ENCODE peak calls at places on chromosomes 16 and 17, in four cellular contexts. One of them, this sample, is unnamed.

GRCh38 chr17:29062215-29062614 is 19.3 kb downstream of the PIPOX start:
- DNase-seq in spleen: no peak
- DNase-seq in GM04504: no peak
- DNase-seq in RPMI8226: no peak
- DNase-seq in this sample: no peak

GRCh38 chr17:15913826-15914225 is 31.1 kb upstream of the ADORA2B start:
- DNase-seq in spleen: no peak
- DNase-seq in GM04504: no peak
- DNase-seq in RPMI8226: no peak
- DNase-seq in this sample: no peak

GRCh38 chr17:17089206-17089550 is 46.9 kb downstream of the MPRIP start:
- DNase-seq in spleen: no peak
- DNase-seq in GM04504: no peak
- DNase-seq in RPMI8226: no peak
- DNase-seq in this sample: peak

GRCh38 chr17:42767512-42767911 is 5.7 kb upstream of the VPS25 start:
- DNase-seq in spleen: no peak
- DNase-seq in GM04504: no peak
- DNase-seq in RPMI8226: no peak
- DNase-seq in this sample: no peak

GRCh38 chr16:68031951-68032350 is 8.9 kb downstream of the DUS2 start:
- DNase-seq in spleen: peak
- DNase-seq in GM04504: no peak
- DNase-seq in RPMI8226: no peak
- DNase-seq in this sample: peak

GRCh38 chr17:82231562-82232321 is 2.9 kb downstream of the SLC16A3 start:
- DNase-seq in spleen: peak
- DNase-seq in GM04504: no peak
- DNase-seq in RPMI8226: no peak
- DNase-seq in this sample: no peak

GRCh38 chr17:43578699-43579569 is 32.8 kb upstream of the ETV4 start:
- DNase-seq in spleen: peak
- DNase-seq in GM04504: peak
- DNase-seq in RPMI8226: no peak
- DNase-seq in this sample: no peak

GRCh38 chr17:63640038-63640437 is 17.8 kb downstream of the MAP3K3 start:
- DNase-seq in spleen: no peak
- DNase-seq in GM04504: no peak
- DNase-seq in RPMI8226: no peak
- DNase-seq in this sample: no peak

GRCh38 chr17:44830359-44831269 is 527 bp upstream of the GJC1 start:
- DNase-seq in spleen: peak
- DNase-seq in GM04504: no peak
- DNase-seq in RPMI8226: no peak
- DNase-seq in this sample: no peak

GRCh38 chr17:7476474-7476873 is 3.0 kb downstream of the ZBTB4 start:
- DNase-seq in spleen: no peak
- DNase-seq in GM04504: peak
- DNase-seq in RPMI8226: no peak
- DNase-seq in this sample: peak

GRCh38 chr17:50165867-50166517 is at the start of gene SGCA:
- DNase-seq in spleen: peak
- DNase-seq in GM04504: no peak
- DNase-seq in RPMI8226: no peak
- DNase-seq in this sample: no peak

GRCh38 chr16:56965939-56966515 is 4.3 kb downstream of the CETP start:
- DNase-seq in spleen: no peak
- DNase-seq in GM04504: no peak
- DNase-seq in RPMI8226: no peak
- DNase-seq in this sample: no peak

GRCh38 chr17:9080296-9080914 is 59.1 kb downstream of the NTN1 start:
- DNase-seq in spleen: no peak
- DNase-seq in GM04504: no peak
- DNase-seq in RPMI8226: no peak
- DNase-seq in this sample: no peak

GRCh38 chr17:67575325-67575724 is 142.4 kb upstream of the NOL11 start:
- DNase-seq in spleen: no peak
- DNase-seq in GM04504: no peak
- DNase-seq in RPMI8226: no peak
- DNase-seq in this sample: no peak

GRCh38 chr17:888998-889401 is 90.6 kb downstream of the NXN start:
- DNase-seq in spleen: no peak
- DNase-seq in GM04504: no peak
- DNase-seq in RPMI8226: peak
- DNase-seq in this sample: no peak

GRCh38 chr17:15384142-15384803 is 42.9 kb upstream of the TEKT3 start:
- DNase-seq in spleen: no peak
- DNase-seq in GM04504: peak
- DNase-seq in RPMI8226: no peak
- DNase-seq in this sample: no peak

GRCh38 chr17:79191270-79191934 is 116.8 kb downstream of the ENGASE start:
- DNase-seq in spleen: no peak
- DNase-seq in GM04504: no peak
- DNase-seq in RPMI8226: no peak
- DNase-seq in this sample: no peak

GRCh38 chr17:78174332-78174869 is 6.0 kb downstream of the SYNGR2 start:
- DNase-seq in spleen: peak
- DNase-seq in GM04504: no peak
- DNase-seq in RPMI8226: peak
- DNase-seq in this sample: no peak

GRCh38 chr16:23869052-23869451 is 33.3 kb downstream of the PRKCB start:
- DNase-seq in spleen: no peak
- DNase-seq in GM04504: no peak
- DNase-seq in RPMI8226: no peak
- DNase-seq in this sample: no peak

GRCh38 chr17:82882715-82883446 is 43.1 kb upstream of the ZNF750 start:
- DNase-seq in spleen: peak
- DNase-seq in GM04504: no peak
- DNase-seq in RPMI8226: no peak
- DNase-seq in this sample: no peak

GRCh38 chr17:78338860-78339259 is 21.0 kb downstream of the SOCS3 start:
- DNase-seq in spleen: no peak
- DNase-seq in GM04504: no peak
- DNase-seq in RPMI8226: peak
- DNase-seq in this sample: no peak

GRCh38 chr17:75996665-75997590 is 3.7 kb upstream of the CDK3 start:
- DNase-seq in spleen: peak
- DNase-seq in GM04504: no peak
- DNase-seq in RPMI8226: no peak
- DNase-seq in this sample: no peak

GRCh38 chr16:17529982-17530760 is 59.4 kb upstream of the XYLT1 start:
- DNase-seq in spleen: peak
- DNase-seq in GM04504: no peak
- DNase-seq in RPMI8226: peak
- DNase-seq in this sample: no peak

GRCh38 chr16:28505489-28506137 is 1.0 kb downstream of the IL27 start:
- DNase-seq in spleen: no peak
- DNase-seq in GM04504: no peak
- DNase-seq in RPMI8226: no peak
- DNase-seq in this sample: no peak

GRCh38 chr16:11177578-11178130 is 78.3 kb downstream of the SOCS1 start:
- DNase-seq in spleen: no peak
- DNase-seq in GM04504: no peak
- DNase-seq in RPMI8226: no peak
- DNase-seq in this sample: no peak

GRCh38 chr17:41486809-41487530 is 2.7 kb downstream of the KRT36 start:
- DNase-seq in spleen: peak
- DNase-seq in GM04504: no peak
- DNase-seq in RPMI8226: peak
- DNase-seq in this sample: peak

GRCh38 chr17:82077617-82078358 is 12.2 kb upstream of the DUS1L start:
- DNase-seq in spleen: no peak
- DNase-seq in GM04504: no peak
- DNase-seq in RPMI8226: no peak
- DNase-seq in this sample: no peak

GRCh38 chr17:33151565-33151964 is 141.5 kb downstream of the ASIC2 start:
- DNase-seq in spleen: no peak
- DNase-seq in GM04504: no peak
- DNase-seq in RPMI8226: no peak
- DNase-seq in this sample: no peak

GRCh38 chr16:79874391-79874790 is 273.9 kb upstream of the MAF start:
- DNase-seq in spleen: no peak
- DNase-seq in GM04504: no peak
- DNase-seq in RPMI8226: peak
- DNase-seq in this sample: no peak

GRCh38 chr17:32931686-32932085 is 3.7 kb downstream of the TMEM98 start:
- DNase-seq in spleen: no peak
- DNase-seq in GM04504: no peak
- DNase-seq in RPMI8226: no peak
- DNase-seq in this sample: no peak

This sample was measured in erythroblast.